ENCODE peak calls at places on chromosomes 5 and 9, in four cellular contexts. F is A549, Z is IMR-90, D is lower leg skin. K is an unnamed sample.

GRCh38 chr5:87076931-87077330 is 190.8 kb upstream of the RASA1 start:
- DNase-seq in Z (peak), F (no peak), D (no peak), K (no peak)

GRCh38 chr9:130219661-130220081 is 45.9 kb upstream of the HMCN2 start:
- DNase-seq in Z (no peak), D (no peak), F (no peak), K (no peak)

GRCh38 chr5:113190347-113190746 is 213.7 kb downstream of the DCP2 start:
- DNase-seq in F (no peak), D (no peak), Z (peak), K (no peak)

GRCh38 chr5:169004551-169004950 is 296.4 kb downstream of the SLIT3 start:
- DNase-seq in F (no peak), D (no peak), Z (no peak), K (no peak)

GRCh38 chr5:39202594-39203290 is 16.6 kb downstream of the FYB1 start:
- DNase-seq in Z (no peak), F (no peak), D (peak), K (no peak)

GRCh38 chr5:56983593-56984361 is 31.9 kb upstream of the MIER3 start:
- DNase-seq in Z (no peak), D (no peak), F (no peak), K (peak)

GRCh38 chr9:111356567-111357244 is 26.7 kb upstream of the OR2K2 start:
- DNase-seq in F (peak), Z (peak), D (no peak), K (no peak)

GRCh38 chr5:59648949-59649921 is 244.3 kb downstream of the PDE4D start:
- DNase-seq in Z (no peak), F (no peak), D (no peak), K (peak)

GRCh38 chr9:96067551-96068076 is 192.1 kb downstream of the ERCC6L2 start:
- DNase-seq in Z (no peak), D (no peak), F (no peak), K (no peak)

GRCh38 chr9:82436480-82436879 is 447.9 kb downstream of the SPATA31D1 start:
- DNase-seq in F (no peak), Z (peak), D (no peak), K (no peak)

DNA sequence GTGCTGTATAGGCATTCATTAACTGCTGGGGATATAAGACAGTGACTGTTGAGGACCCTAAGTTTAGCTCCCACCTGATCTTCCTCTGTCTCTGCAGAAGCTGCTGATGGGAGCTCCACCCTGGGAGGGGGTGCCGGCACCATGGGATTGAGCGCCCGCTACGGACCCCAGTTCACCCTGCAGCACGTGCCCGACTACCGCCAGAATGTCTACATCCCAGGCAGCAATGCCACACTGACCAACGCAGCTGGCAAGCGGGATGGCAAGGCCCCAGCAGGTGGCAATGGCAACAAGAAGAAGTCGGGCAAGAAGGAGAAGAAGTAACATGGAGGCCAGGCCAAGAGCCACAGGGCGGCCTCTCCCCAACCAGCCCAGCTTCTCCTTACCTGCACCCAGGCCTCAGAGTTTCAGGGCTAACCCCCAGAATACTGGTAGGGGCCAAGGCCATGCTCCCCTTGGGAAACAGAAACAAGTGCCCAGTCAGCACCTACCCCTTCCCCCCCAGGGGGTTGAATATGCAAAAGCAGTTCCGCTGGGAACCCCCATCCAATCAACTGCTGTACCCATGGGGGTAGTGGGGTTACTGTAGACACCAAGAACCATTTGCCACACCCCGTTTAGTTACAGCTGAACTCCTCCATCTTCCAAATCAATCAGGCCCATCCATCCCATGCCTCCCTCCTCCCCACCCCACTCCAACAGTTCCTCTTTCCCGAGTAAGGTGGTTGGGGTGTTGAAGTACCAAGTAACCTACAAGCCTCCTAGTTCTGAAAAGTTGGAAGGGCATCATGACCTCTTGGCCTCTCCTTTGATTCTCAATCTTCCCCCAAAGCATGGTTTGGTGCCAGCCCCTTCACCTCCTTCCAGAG is 22.2 kb downstream of the PCDHGC5 start:
- DNase-seq in F (no peak), Z (no peak), D (peak), K (no peak)
- TF ChIP-seq POLR2A in F (no peak), Z (no peak), D (no peak), K (no peak)

GRCh38 chr9:91654527-91654926 is 230.9 kb upstream of the NFIL3 start:
- DNase-seq in D (no peak), F (no peak), Z (no peak), K (no peak)
- TF ChIP-seq POLR2A in D (no peak), F (no peak), Z (no peak), K (no peak)

GRCh38 chr5:174159327-174160247 is 114.1 kb downstream of the NSG2 start:
- DNase-seq in F (peak), Z (no peak), D (peak), K (no peak)
- TF ChIP-seq POLR2A in F (no peak), Z (no peak), D (no peak), K (no peak)

DNA sequence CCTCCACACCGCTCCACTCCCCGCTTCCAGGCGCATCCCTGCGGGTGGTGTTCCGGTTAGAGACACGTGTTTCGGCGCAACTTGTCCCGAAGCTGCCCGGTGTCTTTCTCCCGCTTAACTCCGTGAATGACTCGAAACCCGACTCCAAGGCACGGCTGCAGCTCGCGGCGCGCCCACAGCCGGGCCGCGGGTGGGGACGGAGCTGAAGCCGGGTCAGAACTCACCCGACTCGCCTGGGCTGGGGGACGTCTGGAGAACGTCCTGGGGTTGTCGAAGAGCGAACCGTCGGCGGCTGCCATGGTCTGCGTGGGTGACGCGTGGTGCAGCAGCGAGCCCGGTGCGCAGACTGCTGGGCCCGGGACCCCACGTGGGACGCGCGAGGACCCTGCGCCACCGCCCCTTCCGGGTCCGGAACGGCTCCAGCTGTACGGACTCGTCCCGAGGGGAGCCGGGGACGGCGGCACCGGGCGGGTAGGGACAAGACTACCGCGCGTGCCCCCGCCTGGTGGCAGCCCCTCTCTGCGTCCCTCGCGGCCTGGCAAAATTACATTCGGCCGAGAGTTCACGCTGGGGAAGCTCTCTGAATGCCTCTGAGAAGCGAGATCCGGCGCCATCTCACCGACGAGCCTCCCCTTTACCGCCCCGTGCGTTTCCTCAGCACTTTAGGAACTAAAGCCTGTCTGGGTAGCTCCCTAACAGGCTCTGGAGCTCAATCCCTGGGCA is at the start of gene DDX31:
- DNase-seq in Z (peak), D (peak), F (peak), K (peak)
- TF ChIP-seq POLR2A in Z (peak), D (no peak), F (peak), K (peak)

GRCh38 chr9:108043585-108043984 is 554.0 kb upstream of the KLF4 start:
- DNase-seq in Z (no peak), F (no peak), D (no peak), K (no peak)
- TF ChIP-seq POLR2A in Z (no peak), F (no peak), D (no peak), K (no peak)

GRCh38 chr5:111755942-111756353 is 1.0 kb downstream of the NREP start:
- DNase-seq in Z (peak), F (no peak), D (no peak), K (peak)

GRCh38 chr5:111755264-111755941 is 1.6 kb downstream of the NREP start:
- DNase-seq in D (no peak), F (no peak), Z (no peak), K (no peak)

GRCh38 chr5:111758284-111758628 is 1.3 kb upstream of the NREP start:
- DNase-seq in Z (no peak), D (no peak), F (no peak), K (no peak)

GRCh38 chr5:111756701-111757581 is at the start of gene NREP:
- DNase-seq in D (peak), F (peak), Z (peak), K (peak)

GRCh38 chr5:111757582-111758283 is 739 bp upstream of the NREP start:
- DNase-seq in D (peak), F (peak), Z (peak), K (peak)
- TF ChIP-seq POLR2A in D (no peak), F (peak), Z (no peak), K (peak)

GRCh38 chr5:65926276-65926761 is at the start of gene ERBIN:
- DNase-seq in F (peak), D (peak), Z (peak), K (peak)
- TF ChIP-seq POLR2A in F (no peak), D (no peak), Z (no peak), K (peak)

GRCh38 chr5:10563132-10563939 is 534 bp upstream of the ANKRD33B start:
- DNase-seq in Z (peak), D (peak), F (peak), K (no peak)

GRCh38 chr5:10564838-10565784 is 1.2 kb downstream of the ANKRD33B start:
- DNase-seq in Z (no peak), F (no peak), D (peak), K (peak)

GRCh38 chr5:10565785-10566506 is 2.1 kb downstream of the ANKRD33B start:
- DNase-seq in D (peak), Z (no peak), F (no peak), K (no peak)

GRCh38 chr5:10562202-10563131 is 1.4 kb upstream of the ANKRD33B start:
- DNase-seq in D (peak), Z (peak), F (no peak), K (no peak)

GRCh38 chr5:10563940-10564837 is at the start of gene ANKRD33B:
- DNase-seq in D (peak), Z (peak), F (peak), K (peak)
- TF ChIP-seq POLR2A in D (no peak), Z (peak), F (peak), K (no peak)

DNA sequence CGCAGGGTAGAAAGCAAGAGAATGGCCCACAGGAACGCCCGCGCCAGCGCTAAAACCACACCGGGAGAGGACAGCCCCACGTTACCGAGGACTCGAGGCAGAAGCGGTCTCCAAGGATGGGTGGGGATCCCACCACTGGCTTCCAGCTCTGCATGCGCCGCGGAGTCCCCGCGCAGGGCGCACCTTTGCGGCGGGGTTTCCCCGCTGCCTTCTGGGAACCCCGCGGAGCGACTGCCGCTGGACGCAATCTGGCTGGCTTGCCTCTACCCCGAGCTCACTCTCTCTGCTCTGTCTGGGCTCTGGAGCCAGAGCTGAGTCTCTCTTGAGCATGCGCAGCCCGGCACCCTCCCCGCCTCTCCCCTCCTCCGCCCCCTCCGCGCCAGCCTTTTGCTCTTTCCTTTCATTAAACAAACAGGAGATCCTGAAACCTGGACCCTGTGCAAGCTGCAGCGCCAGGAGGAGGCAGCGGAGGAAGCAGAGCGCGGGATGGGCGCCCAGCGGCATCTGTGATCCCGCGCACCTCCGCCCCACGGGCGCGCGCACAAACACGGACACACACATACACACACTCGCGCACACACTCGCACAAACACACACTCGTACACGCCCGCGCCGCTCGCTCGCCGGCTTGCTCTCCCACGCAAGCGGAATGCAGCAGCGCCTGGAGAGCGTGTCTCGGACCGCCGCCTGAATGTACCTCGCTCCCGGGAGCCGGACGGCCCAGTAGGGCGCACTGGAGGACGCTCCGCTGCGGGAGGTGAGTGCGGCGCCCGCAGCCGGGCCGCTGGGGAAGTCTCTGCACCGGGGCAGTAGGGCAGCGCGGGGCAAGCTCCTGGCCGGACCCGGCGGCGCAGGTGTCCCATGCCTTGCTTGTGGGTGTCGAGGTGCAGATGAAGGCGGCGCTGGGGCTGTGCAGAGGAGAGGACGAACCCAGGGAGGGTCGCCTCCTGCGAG is at the start of gene PLPPR1:
- DNase-seq in Z (peak), F (peak), D (no peak), K (no peak)
- TF ChIP-seq POLR2A in Z (no peak), F (no peak), D (no peak), K (no peak)

K was measured in erythroblast.